ENCODE peak calls at places on chromosomes 2 and 18, in five cellular contexts. E is stomach, Y is body of pancreas, Z is endothelial cell of umbilical vein, R is IMR-90. C is an unnamed sample. For H3K36me3 and H3K4me1, the result is how much of the 10 kb centered on the place peaks cover.

GRCh38 chr18:75133721-75134645 is 75.0 kb downstream of the PTGR3 start:
- DNase-seq in R (no peak), E (no peak), Z (no peak), Y (no peak), C (peak)

GRCh38 chr2:30110773-30111172 is 36.0 kb upstream of the YPEL5 start:
- DNase-seq in Z (no peak), E (no peak), Y (no peak), R (peak), C (no peak)

GRCh38 chr18:7273301-7273911 is 42.5 kb downstream of the LRRC30 start:
- DNase-seq in Y (peak), R (peak), Z (peak), E (peak), C (no peak)

GRCh38 chr18:80034852-80035406 is 695 bp downstream of the RBFA start:
- DNase-seq in R (no peak), E (no peak), Z (peak), Y (no peak), C (no peak)

GRCh38 chr2:20326163-20326780 is 24.4 kb downstream of the PUM2 start:
- DNase-seq in E (peak), R (peak), Y (peak), Z (peak), C (no peak)

GRCh38 chr18:79605481-79605880 is 74.1 kb upstream of the CTDP1 start:
- DNase-seq in Y (no peak), E (no peak), Z (no peak), R (no peak), C (no peak)

GRCh38 chr2:49286726-49287125 is 132.4 kb upstream of the FSHR start:
- DNase-seq in Y (no peak), Z (peak), R (no peak), E (no peak), C (no peak)

GRCh38 chr2:172339431-172340010 is 87.9 kb upstream of the ITGA6 start:
- DNase-seq in Y (peak), R (peak), E (no peak), Z (peak), C (no peak)

GRCh38 chr2:67878743-67879142 is 184.1 kb downstream of the C1D start:
- DNase-seq in R (no peak), Y (no peak), E (no peak), Z (no peak), C (no peak)

GRCh38 chr2:70160545-70160944 is 30.3 kb downstream of the C2orf42 start:
- DNase-seq in R (no peak), Y (no peak), E (no peak), Z (no peak), C (no peak)

GRCh38 chr2:120740765-120741513 is 5.3 kb downstream of the GLI2 start:
- DNase-seq in R (peak), Z (no peak), E (no peak), Y (no peak), C (peak)

GRCh38 chr2:204024906-204025475 is 88.4 kb downstream of the ICOS start:
- DNase-seq in R (no peak), Z (no peak), E (no peak), Y (no peak), C (no peak)

GRCh38 chr2:171319164-171319810 is 114.5 kb downstream of the METTL8 start:
- DNase-seq in Z (peak), Y (no peak), R (peak), E (no peak), C (no peak)

GRCh38 chr2:155145758-155146229 is 447.3 kb downstream of the KCNJ3 start:
- DNase-seq in Y (peak), Z (no peak), E (no peak), R (no peak), C (no peak)

GRCh38 chr2:98503481-98504096 is 58.9 kb downstream of the INPP4A start:
- DNase-seq in Z (no peak), Y (no peak), E (no peak), R (peak), C (peak)

GRCh38 chr18:50044402-50044801 is 150.5 kb downstream of the MYO5B start:
- DNase-seq in E (no peak), R (no peak), Y (peak), Z (no peak), C (no peak)

GRCh38 chr2:240460243-240460630 is 24.8 kb downstream of the GPC1 start:
- DNase-seq in R (no peak), E (no peak), Y (no peak), Z (no peak), C (no peak)

GRCh38 chr2:152407204-152407721 is 72.3 kb downstream of the FMNL2 start:
- DNase-seq in R (peak), E (no peak), Y (peak), Z (no peak), C (no peak)

GRCh38 chr18:12435867-12436266 is 28.1 kb downstream of the PRELID3A start:
- DNase-seq in Z (no peak), Y (no peak), E (no peak), R (no peak), C (no peak)

GRCh38 chr18:12433829-12434540 is 26.3 kb downstream of the PRELID3A start:
- DNase-seq in Y (no peak), E (no peak), R (no peak), Z (no peak), C (no peak)

GRCh38 chr18:12432881-12433280 is 25.2 kb downstream of the PRELID3A start:
- DNase-seq in E (no peak), Y (no peak), Z (no peak), R (no peak), C (no peak)

GRCh38 chr18:12432196-12432595 is 24.5 kb downstream of the PRELID3A start:
- DNase-seq in Z (no peak), R (no peak), E (no peak), Y (no peak), C (no peak)

GRCh38 chr18:12434541-12434929 is 26.8 kb downstream of the PRELID3A start:
- DNase-seq in E (no peak), Y (no peak), Z (no peak), R (no peak), C (no peak)
- H3K36me3 ChIP-seq in E (under half), Y (under half), Z (under half), R (under half), C (under half)

GRCh38 chr18:58861353-58861752 is 3.3 kb upstream of the ZNF532 start:
- DNase-seq in E (no peak), R (no peak), Z (no peak), Y (no peak), C (no peak)
- H3K4me1 ChIP-seq in E (half or more), R (under half), Z (under half), Y (under half), C (half or more)

DNA sequence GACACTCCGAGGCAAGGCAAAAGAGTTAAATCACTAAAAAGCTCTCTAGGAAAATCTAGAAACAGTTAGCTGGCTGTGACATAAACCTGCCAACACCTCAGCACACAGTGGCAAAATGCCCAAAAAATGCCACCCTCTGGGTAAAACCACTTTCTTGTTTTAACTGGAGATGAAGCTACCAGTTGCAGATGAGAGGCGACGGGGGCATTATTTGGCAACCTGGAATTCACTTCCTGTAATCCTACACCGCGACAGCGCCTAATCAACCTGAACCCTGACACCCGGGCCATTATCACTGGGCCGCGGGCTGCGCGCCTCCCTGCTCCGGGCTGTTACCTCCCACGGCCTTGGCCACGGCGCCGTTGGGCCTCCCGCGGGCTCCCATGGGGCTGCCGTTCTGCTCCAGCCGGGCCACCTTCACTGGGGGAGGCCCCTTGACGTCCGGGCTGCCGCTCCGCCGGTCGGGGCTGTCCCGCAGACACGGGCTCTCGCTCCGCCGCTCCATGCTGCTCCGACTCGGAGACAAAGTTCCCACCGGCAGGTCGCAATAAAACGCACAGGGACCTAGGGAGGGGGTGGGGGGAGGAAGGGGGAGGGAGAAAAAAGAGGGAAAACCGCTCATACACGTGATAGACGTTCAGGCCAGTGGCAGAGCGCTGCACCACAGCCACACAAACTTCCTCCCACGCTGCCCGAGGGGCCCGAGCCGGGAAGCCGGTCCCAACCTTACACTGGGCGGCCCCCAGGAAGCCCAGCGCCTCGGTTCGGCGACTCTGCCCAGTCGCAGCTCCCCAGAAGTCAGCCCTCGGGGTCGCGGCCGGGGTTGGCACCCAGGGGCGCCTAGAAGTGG is 2.0 kb downstream of the SATB2 start:
- DNase-seq in Y (peak), R (peak), E (peak), Z (no peak), C (no peak)
- TF ChIP-seq POLR2A in Y (no peak), R (no peak), E (no peak), Z (no peak), C (no peak)

GRCh38 chr2:128154225-128154624 is 63.2 kb downstream of the UGGT1 start:
- DNase-seq in Y (no peak), E (no peak), Z (no peak), R (no peak), C (no peak)
- H3K36me3 ChIP-seq in Y (under half), E (half or more), Z (under half), R (under half), C (half or more)

GRCh38 chr2:100887713-100888112 is 67.8 kb downstream of the NPAS2 start:
- DNase-seq in E (peak), Z (no peak), Y (peak), R (no peak), C (no peak)
- H3K4me1 ChIP-seq in E (half or more), Z (half or more), Y (half or more), R (under half), C (under half)

DNA sequence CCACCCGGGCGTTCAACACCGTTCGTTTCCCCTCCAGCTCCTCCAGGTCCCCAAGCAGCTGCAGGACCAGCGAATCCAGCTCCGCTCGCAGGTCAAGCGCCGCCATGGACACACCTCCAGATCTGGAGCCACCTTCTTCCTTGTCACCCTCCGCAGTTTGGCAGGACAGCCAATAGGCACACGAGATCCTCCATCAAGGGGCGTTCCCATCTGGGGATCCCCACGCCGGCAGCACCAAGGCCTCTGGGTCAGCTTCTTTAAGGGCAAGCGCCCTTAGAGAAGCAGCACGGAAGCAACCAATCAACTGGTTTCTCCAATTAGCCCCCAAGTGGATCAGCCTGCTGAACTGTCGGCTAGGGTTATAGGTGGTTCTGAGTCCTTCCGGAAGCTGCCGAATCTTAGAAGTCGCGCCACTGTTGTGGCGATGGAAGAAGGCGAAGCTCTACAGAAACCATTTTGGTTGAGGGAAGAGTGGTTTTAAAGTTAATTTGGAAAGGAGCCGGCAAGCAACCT is 621 bp upstream of the IMP4 start:
- DNase-seq in E (peak), Z (peak), R (peak), Y (peak), C (peak)
- TF ChIP-seq POLR2A in E (no peak), Z (no peak), R (no peak), Y (peak), C (no peak)

DNA sequence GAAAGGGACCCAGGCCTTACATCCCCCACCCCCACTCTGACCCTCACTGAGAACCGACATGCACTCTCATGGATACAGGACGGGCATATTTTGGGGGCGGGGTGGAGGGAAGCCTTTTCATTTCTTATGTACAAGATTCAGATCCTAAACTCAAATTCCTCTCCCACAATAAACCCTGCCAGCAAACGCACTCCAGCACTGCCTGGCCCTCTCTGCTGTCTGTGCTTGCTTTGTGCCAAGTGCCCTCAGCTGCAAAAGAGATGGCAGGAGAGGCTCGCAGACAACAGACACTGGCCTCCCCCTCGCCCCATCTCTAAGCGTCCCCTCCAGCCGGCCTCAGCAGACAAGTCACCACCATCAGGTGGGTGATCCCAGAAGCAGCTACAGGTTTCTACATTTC is 42.4 kb downstream of the FAM168B start:
- DNase-seq in E (no peak), Z (no peak), Y (no peak), R (no peak), C (no peak)
- H3K36me3 ChIP-seq in E (half or more), Z (under half), Y (under half), R (half or more), C (under half)

GRCh38 chr18:70430501-70431173 is 141.8 kb downstream of the SOCS6 start:
- DNase-seq in Z (no peak), E (no peak), R (no peak), Y (no peak), C (no peak)
- H3K4me1 ChIP-seq in Z (under half), E (under half), R (under half), Y (under half), C (under half)